ENCODE peak calls at places on chromosomes 7 and 10, in five cellular contexts. One of them, this sample, is unnamed.

GRCh38 chr7:64555046-64555445 is 7.8 kb downstream of the ZNF680 start:
- DNase-seq in mammary epithelial cell: no peak
- DNase-seq in A673: no peak
- DNase-seq in GM23248: no peak
- DNase-seq in OCI-LY7: no peak
- DNase-seq in this sample: no peak

GRCh38 chr7:2728309-2729042 is 40.5 kb downstream of the AMZ1 start:
- DNase-seq in A673: no peak
- DNase-seq in GM23248: no peak
- DNase-seq in mammary epithelial cell: no peak
- DNase-seq in OCI-LY7: no peak
- DNase-seq in this sample: peak; percentile 54

GRCh38 chr10:19328582-19328981 is 280.0 kb downstream of the MALRD1 start:
- DNase-seq in GM23248: no peak
- DNase-seq in A673: no peak
- DNase-seq in OCI-LY7: no peak
- DNase-seq in mammary epithelial cell: no peak
- DNase-seq in this sample: no peak

GRCh38 chr7:1601956-1602355 is 32.1 kb upstream of the PSMG3 start:
- DNase-seq in mammary epithelial cell: no peak
- DNase-seq in OCI-LY7: no peak
- DNase-seq in GM23248: no peak
- DNase-seq in A673: no peak
- DNase-seq in this sample: no peak

GRCh38 chr7:127587663-127588018 is 570 bp upstream of the ARF5 start:
- DNase-seq in OCI-LY7: no peak
- DNase-seq in A673: no peak
- DNase-seq in mammary epithelial cell: no peak
- DNase-seq in GM23248: peak; percentile 51
- DNase-seq in this sample: peak; percentile 64

GRCh38 chr7:156307193-156307592 is 333.4 kb upstream of the RNF32 start:
- DNase-seq in mammary epithelial cell: no peak
- DNase-seq in A673: no peak
- DNase-seq in GM23248: no peak
- DNase-seq in OCI-LY7: no peak
- DNase-seq in this sample: no peak

GRCh38 chr10:101301111-101301731 is 52.7 kb upstream of the BTRC start:
- DNase-seq in GM23248: peak; percentile 44
- DNase-seq in OCI-LY7: peak; percentile 50
- DNase-seq in A673: peak; percentile 50
- DNase-seq in mammary epithelial cell: peak; percentile 64
- DNase-seq in this sample: peak; percentile 79

GRCh38 chr10:125441151-125441550 is 241.8 kb downstream of the TEX36 start:
- DNase-seq in OCI-LY7: no peak
- DNase-seq in GM23248: peak; percentile 24
- DNase-seq in A673: no peak
- DNase-seq in mammary epithelial cell: peak; percentile 12
- DNase-seq in this sample: no peak

GRCh38 chr7:92400013-92400412 is 47.3 kb upstream of the GATAD1 start:
- DNase-seq in A673: no peak
- DNase-seq in GM23248: no peak
- DNase-seq in mammary epithelial cell: no peak
- DNase-seq in OCI-LY7: no peak
- DNase-seq in this sample: no peak

GRCh38 chr7:92403760-92404074 is 43.6 kb upstream of the GATAD1 start:
- DNase-seq in A673: no peak
- DNase-seq in OCI-LY7: no peak
- DNase-seq in GM23248: no peak
- DNase-seq in mammary epithelial cell: no peak
- DNase-seq in this sample: no peak

GRCh38 chr7:92397542-92397941 is 49.7 kb upstream of the GATAD1 start:
- DNase-seq in A673: no peak
- DNase-seq in GM23248: no peak
- DNase-seq in mammary epithelial cell: no peak
- DNase-seq in OCI-LY7: no peak
- DNase-seq in this sample: no peak

GRCh38 chr7:92404170-92404614 is 43.1 kb upstream of the GATAD1 start:
- DNase-seq in GM23248: no peak
- DNase-seq in OCI-LY7: no peak
- DNase-seq in A673: no peak
- DNase-seq in mammary epithelial cell: no peak
- DNase-seq in this sample: no peak

DNA sequence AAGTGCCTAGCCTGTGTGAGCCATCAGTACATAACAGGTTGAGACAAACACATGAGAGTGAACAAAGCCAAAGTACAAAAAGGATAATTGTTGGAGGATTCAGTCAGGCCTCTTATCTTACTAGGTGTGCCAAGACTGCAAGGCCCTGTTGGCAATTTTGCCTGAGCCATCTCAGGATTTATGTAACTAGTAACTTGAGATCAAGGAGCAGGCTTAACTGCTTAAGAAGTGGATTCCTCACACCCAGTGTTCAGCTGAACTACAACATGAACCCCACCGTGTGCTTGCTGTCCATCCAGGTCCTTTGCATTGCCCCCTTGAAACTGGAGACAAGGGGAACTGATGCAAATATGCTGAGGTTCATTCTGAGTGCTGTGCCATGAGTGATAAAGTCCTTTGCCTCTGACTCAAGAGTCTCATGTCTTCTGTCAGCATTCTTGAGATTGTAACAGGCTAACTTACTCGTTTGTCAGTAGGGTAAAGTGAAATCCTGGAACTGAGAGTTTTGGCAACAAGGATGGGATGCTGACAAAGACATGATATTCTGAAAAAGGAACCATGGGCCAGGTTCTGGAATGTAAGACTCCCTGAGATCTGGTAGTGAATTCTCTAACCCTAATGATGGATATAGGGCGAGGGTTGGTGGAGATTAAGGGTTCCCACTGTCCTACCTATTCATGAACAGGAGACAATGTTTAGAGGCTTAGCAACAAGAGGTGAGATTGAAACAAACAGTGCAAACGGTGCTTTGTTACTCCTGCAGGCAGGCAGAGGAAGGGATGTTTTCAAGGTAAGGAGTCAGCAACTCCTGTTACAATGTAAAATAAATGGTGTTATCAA is 44.1 kb upstream of the GATAD1 start:
- DNase-seq in GM23248: peak; percentile 62
- DNase-seq in OCI-LY7: no peak
- DNase-seq in A673: no peak
- DNase-seq in mammary epithelial cell: peak; percentile 66
- DNase-seq in this sample: no peak
- H3K9me3 ChIP-seq in GM23248: no peaks in the 10 kb centered on the region
- H3K9me3 ChIP-seq in OCI-LY7: no peaks in the 10 kb centered on the region
- H3K9me3 ChIP-seq in A673: no peaks in the 10 kb centered on the region
- H3K9me3 ChIP-seq in mammary epithelial cell: no peaks in the 10 kb centered on the region
- H3K9me3 ChIP-seq in this sample: no peaks in the 10 kb centered on the region

DNA sequence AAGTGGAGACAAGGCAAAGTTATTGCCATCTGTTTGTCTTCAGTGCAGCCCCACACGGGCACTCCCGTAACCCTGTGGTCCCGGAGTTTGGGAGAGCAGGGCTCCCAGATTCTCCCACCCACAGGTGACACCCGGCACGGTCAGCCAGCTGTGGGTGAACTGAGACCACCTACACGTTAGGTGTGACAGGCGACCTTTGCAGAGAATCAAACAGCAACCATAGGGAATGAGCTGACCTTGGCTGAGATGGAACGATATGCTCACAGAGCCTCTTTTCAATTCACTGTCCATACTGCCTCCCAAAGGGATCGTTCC is 90.8 kb downstream of the KIAA1549 start:
- DNase-seq in mammary epithelial cell: no peak
- DNase-seq in OCI-LY7: no peak
- DNase-seq in GM23248: no peak
- DNase-seq in A673: no peak
- DNase-seq in this sample: no peak
- H3K4me1 ChIP-seq in mammary epithelial cell: no peaks in the 10 kb centered on the region
- H3K4me1 ChIP-seq in OCI-LY7: no peaks in the 10 kb centered on the region
- H3K4me1 ChIP-seq in GM23248: peaks cover 35% of the 10 kb centered on the region
- H3K4me1 ChIP-seq in A673: peaks cover 39% of the 10 kb centered on the region
- H3K4me1 ChIP-seq in this sample: peaks cover 7% of the 10 kb centered on the region

GRCh38 chr10:126798649-126799048 is 106.6 kb upstream of the DOCK1 start:
- DNase-seq in mammary epithelial cell: no peak
- DNase-seq in A673: no peak
- DNase-seq in OCI-LY7: no peak
- DNase-seq in GM23248: no peak
- DNase-seq in this sample: no peak
- H3K9me3 ChIP-seq in mammary epithelial cell: no peaks in the 10 kb centered on the region
- H3K9me3 ChIP-seq in A673: no peaks in the 10 kb centered on the region
- H3K9me3 ChIP-seq in OCI-LY7: no peaks in the 10 kb centered on the region
- H3K9me3 ChIP-seq in GM23248: no peaks in the 10 kb centered on the region
- H3K9me3 ChIP-seq in this sample: no peaks in the 10 kb centered on the region

GRCh38 chr7:25732771-25733217 is 419.2 kb upstream of the NFE2L3 start:
- DNase-seq in OCI-LY7: no peak
- DNase-seq in GM23248: no peak
- DNase-seq in A673: no peak
- DNase-seq in mammary epithelial cell: no peak
- DNase-seq in this sample: no peak

GRCh38 chr7:25727876-25728275 is 424.1 kb upstream of the NFE2L3 start:
- DNase-seq in GM23248: no peak
- DNase-seq in OCI-LY7: no peak
- DNase-seq in mammary epithelial cell: no peak
- DNase-seq in A673: no peak
- DNase-seq in this sample: no peak

GRCh38 chr7:25731881-25732240 is 420.1 kb upstream of the NFE2L3 start:
- DNase-seq in OCI-LY7: no peak
- DNase-seq in A673: no peak
- DNase-seq in mammary epithelial cell: no peak
- DNase-seq in GM23248: no peak
- DNase-seq in this sample: no peak

GRCh38 chr7:25727446-25727845 is 424.6 kb upstream of the NFE2L3 start:
- DNase-seq in A673: no peak
- DNase-seq in GM23248: no peak
- DNase-seq in mammary epithelial cell: no peak
- DNase-seq in OCI-LY7: no peak
- DNase-seq in this sample: no peak

DNA sequence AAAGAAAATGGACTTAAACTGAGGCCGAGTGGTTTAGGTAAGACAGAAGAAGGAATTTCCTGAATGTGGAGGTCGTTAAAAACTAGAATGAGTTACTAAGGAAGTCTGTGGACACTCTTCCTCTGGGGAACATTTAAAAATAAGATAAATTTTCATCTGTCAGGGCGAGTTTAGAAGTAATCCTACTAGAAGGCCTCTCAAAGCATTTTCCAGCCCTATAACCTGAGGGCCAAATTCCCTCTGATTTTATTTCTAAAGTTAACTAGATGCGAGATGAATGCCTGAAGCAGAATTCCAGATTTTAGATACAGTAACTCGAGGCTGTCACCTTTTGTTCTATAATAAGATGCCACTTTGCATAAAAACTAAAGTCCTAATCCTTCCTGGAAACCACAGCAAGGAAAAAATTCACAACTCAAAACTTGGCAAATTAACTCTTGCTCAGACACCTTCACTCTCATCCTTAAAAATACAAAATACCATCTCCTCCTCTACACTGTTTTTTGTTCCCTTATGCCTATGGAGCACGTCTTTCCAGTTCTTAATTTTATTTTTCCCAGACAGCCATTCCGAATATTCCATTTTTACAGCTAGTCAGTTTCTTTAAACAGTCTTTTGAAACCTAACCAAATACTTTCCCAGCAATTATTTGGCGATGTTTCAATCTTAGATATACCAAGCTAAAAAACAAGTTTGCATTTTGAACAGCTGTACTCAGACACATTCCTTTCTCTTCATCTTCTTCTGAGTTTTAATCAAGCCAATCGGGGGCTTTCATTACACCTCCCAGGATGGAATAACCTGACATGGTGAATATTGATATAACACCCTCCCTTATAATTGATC is 420.7 kb upstream of the NFE2L3 start:
- DNase-seq in GM23248: no peak
- DNase-seq in mammary epithelial cell: no peak
- DNase-seq in OCI-LY7: no peak
- DNase-seq in A673: peak; percentile 16
- DNase-seq in this sample: no peak
- H3K4me1 ChIP-seq in GM23248: no peaks in the 10 kb centered on the region
- H3K4me1 ChIP-seq in mammary epithelial cell: no peaks in the 10 kb centered on the region
- H3K4me1 ChIP-seq in OCI-LY7: no peaks in the 10 kb centered on the region
- H3K4me1 ChIP-seq in A673: peaks cover 9% of the 10 kb centered on the region
- H3K4me1 ChIP-seq in this sample: peaks cover 5% of the 10 kb centered on the region

GRCh38 chr10:72062832-72063702 is 25.3 kb downstream of the SPOCK2 start:
- DNase-seq in GM23248: no peak
- DNase-seq in A673: no peak
- DNase-seq in mammary epithelial cell: no peak
- DNase-seq in OCI-LY7: no peak
- DNase-seq in this sample: peak; percentile 47
- H3K9me3 ChIP-seq in GM23248: no peaks in the 10 kb centered on the region
- H3K9me3 ChIP-seq in A673: no peaks in the 10 kb centered on the region
- H3K9me3 ChIP-seq in mammary epithelial cell: no peaks in the 10 kb centered on the region
- H3K9me3 ChIP-seq in OCI-LY7: no peaks in the 10 kb centered on the region
- H3K9me3 ChIP-seq in this sample: no peaks in the 10 kb centered on the region

GRCh38 chr7:159014297-159015062 is 130.2 kb downstream of the VIPR2 start:
- DNase-seq in mammary epithelial cell: no peak
- DNase-seq in A673: no peak
- DNase-seq in OCI-LY7: no peak
- DNase-seq in GM23248: no peak
- DNase-seq in this sample: no peak
- H3K4me1 ChIP-seq in mammary epithelial cell: no peaks in the 10 kb centered on the region
- H3K4me1 ChIP-seq in A673: peaks cover 5% of the 10 kb centered on the region
- H3K4me1 ChIP-seq in OCI-LY7: no peaks in the 10 kb centered on the region
- H3K4me1 ChIP-seq in GM23248: peaks cover 3% of the 10 kb centered on the region
- H3K4me1 ChIP-seq in this sample: peaks cover 24% of the 10 kb centered on the region

DNA sequence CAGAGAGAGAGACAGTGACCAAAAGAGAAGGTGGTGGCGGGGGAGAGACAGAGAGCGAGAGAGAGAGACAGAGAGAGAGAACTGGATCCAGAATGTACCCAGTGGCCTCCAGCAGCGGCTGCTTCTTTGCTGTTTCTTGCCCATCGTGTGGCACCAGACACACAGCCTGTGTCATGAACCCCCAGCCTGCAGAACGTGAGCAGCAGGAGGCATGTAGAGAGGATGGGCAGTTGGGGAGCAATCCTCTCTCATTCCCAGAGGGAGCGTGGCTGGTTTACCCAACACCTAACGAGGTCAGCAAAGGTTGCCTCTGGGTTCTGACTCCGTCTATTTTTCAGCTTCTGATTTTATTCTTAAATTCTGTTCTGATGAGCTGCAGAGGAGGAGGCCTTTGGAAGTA is 168.1 kb downstream of the ADARB2 start:
- DNase-seq in A673: no peak
- DNase-seq in OCI-LY7: no peak
- DNase-seq in mammary epithelial cell: no peak
- DNase-seq in GM23248: no peak
- DNase-seq in this sample: no peak
- H3K9me3 ChIP-seq in A673: no peaks in the 10 kb centered on the region
- H3K9me3 ChIP-seq in OCI-LY7: no peaks in the 10 kb centered on the region
- H3K9me3 ChIP-seq in mammary epithelial cell: peaks cover 49% of the 10 kb centered on the region
- H3K9me3 ChIP-seq in GM23248: no peaks in the 10 kb centered on the region
- H3K9me3 ChIP-seq in this sample: no peaks in the 10 kb centered on the region

This sample was measured in psoas muscle.